ENCODE peak calls at places on chromosome 9, in five cellular contexts. One of them, this sample, is unnamed.

GRCh38 chr9:33116855-33117254 is 40.4 kb upstream of the SMU1 start:
- DNase-seq in PC-3: no peak
- DNase-seq in neural progenitor cell: no peak
- DNase-seq in HCT116: no peak
- DNase-seq in GM23248: peak
- DNase-seq in this sample: no peak

GRCh38 chr9:27701664-27702063 is 128.4 kb upstream of the C9orf72 start:
- DNase-seq in PC-3: peak
- DNase-seq in neural progenitor cell: no peak
- DNase-seq in HCT116: no peak
- DNase-seq in GM23248: no peak
- DNase-seq in this sample: no peak

GRCh38 chr9:136952354-136952855 is 332 bp downstream of the LCN12 start:
- DNase-seq in PC-3: no peak
- DNase-seq in neural progenitor cell: no peak
- DNase-seq in HCT116: no peak
- DNase-seq in GM23248: no peak
- DNase-seq in this sample: no peak

GRCh38 chr9:26604076-26604662 is 288.4 kb downstream of the CAAP1 start:
- DNase-seq in PC-3: no peak
- DNase-seq in neural progenitor cell: peak
- DNase-seq in HCT116: no peak
- DNase-seq in GM23248: no peak
- DNase-seq in this sample: peak

GRCh38 chr9:94909965-94910730 is 183.6 kb downstream of the AOPEP start:
- DNase-seq in PC-3: no peak
- DNase-seq in neural progenitor cell: no peak
- DNase-seq in HCT116: no peak
- DNase-seq in GM23248: no peak
- DNase-seq in this sample: no peak

GRCh38 chr9:100505564-100506159 is 32.7 kb downstream of the TMEFF1 start:
- DNase-seq in PC-3: peak
- DNase-seq in neural progenitor cell: peak
- DNase-seq in HCT116: peak
- DNase-seq in GM23248: peak
- DNase-seq in this sample: peak

GRCh38 chr9:102911185-102911584 is 83.9 kb upstream of the CYLC2 start:
- DNase-seq in PC-3: no peak
- DNase-seq in neural progenitor cell: no peak
- DNase-seq in HCT116: no peak
- DNase-seq in GM23248: no peak
- DNase-seq in this sample: peak

GRCh38 chr9:2290382-2290781 is 275.2 kb downstream of the SMARCA2 start:
- DNase-seq in PC-3: no peak
- DNase-seq in neural progenitor cell: no peak
- DNase-seq in HCT116: no peak
- DNase-seq in GM23248: no peak
- DNase-seq in this sample: no peak

GRCh38 chr9:109771796-109772525 is 8.0 kb upstream of the PALM2AKAP2 start:
- DNase-seq in PC-3: no peak
- DNase-seq in neural progenitor cell: no peak
- DNase-seq in HCT116: no peak
- DNase-seq in GM23248: peak
- DNase-seq in this sample: no peak

GRCh38 chr9:2012347-2012746 is 2.8 kb upstream of the SMARCA2 start:
- DNase-seq in PC-3: no peak
- DNase-seq in neural progenitor cell: no peak
- DNase-seq in HCT116: no peak
- DNase-seq in GM23248: no peak
- DNase-seq in this sample: no peak

GRCh38 chr9:92658611-92659010 is 11.3 kb downstream of the IPPK start:
- DNase-seq in PC-3: no peak
- DNase-seq in neural progenitor cell: no peak
- DNase-seq in HCT116: no peak
- DNase-seq in GM23248: no peak
- DNase-seq in this sample: no peak

GRCh38 chr9:133322701-133323100 is 13.3 kb downstream of the SURF6 start:
- DNase-seq in PC-3: no peak
- DNase-seq in neural progenitor cell: no peak
- DNase-seq in HCT116: no peak
- DNase-seq in GM23248: no peak
- DNase-seq in this sample: no peak

GRCh38 chr9:27572036-27572435 is 1.2 kb downstream of the C9orf72 start:
- DNase-seq in PC-3: no peak
- DNase-seq in neural progenitor cell: no peak
- DNase-seq in HCT116: no peak
- DNase-seq in GM23248: no peak
- DNase-seq in this sample: no peak

GRCh38 chr9:72726951-72727350 is 205.5 kb downstream of the TMC1 start:
- DNase-seq in PC-3: no peak
- DNase-seq in neural progenitor cell: no peak
- DNase-seq in HCT116: no peak
- DNase-seq in GM23248: peak
- DNase-seq in this sample: no peak

GRCh38 chr9:137426018-137426681 is 3.0 kb downstream of the NOXA1 start:
- DNase-seq in PC-3: no peak
- DNase-seq in neural progenitor cell: no peak
- DNase-seq in HCT116: no peak
- DNase-seq in GM23248: no peak
- DNase-seq in this sample: no peak

GRCh38 chr9:81693639-81694378 is 4.5 kb upstream of the TLE1 start:
- DNase-seq in PC-3: no peak
- DNase-seq in neural progenitor cell: no peak
- DNase-seq in HCT116: no peak
- DNase-seq in GM23248: peak
- DNase-seq in this sample: no peak

GRCh38 chr9:96360976-96361375 is 22.5 kb downstream of the SLC35D2 start:
- DNase-seq in PC-3: no peak
- DNase-seq in neural progenitor cell: no peak
- DNase-seq in HCT116: no peak
- DNase-seq in GM23248: no peak
- DNase-seq in this sample: no peak

GRCh38 chr9:33133186-33133585 is 34.0 kb downstream of the B4GALT1 start:
- DNase-seq in PC-3: no peak
- DNase-seq in neural progenitor cell: no peak
- DNase-seq in HCT116: no peak
- DNase-seq in GM23248: no peak
- DNase-seq in this sample: no peak

GRCh38 chr9:69253057-69253456 is 72.0 kb upstream of the ENTREP1 start:
- DNase-seq in PC-3: no peak
- DNase-seq in neural progenitor cell: no peak
- DNase-seq in HCT116: no peak
- DNase-seq in GM23248: peak
- DNase-seq in this sample: no peak

GRCh38 chr9:8234286-8234819 is 434.8 kb upstream of the DMAC1 start:
- DNase-seq in PC-3: no peak
- DNase-seq in neural progenitor cell: peak
- DNase-seq in HCT116: no peak
- DNase-seq in GM23248: no peak
- DNase-seq in this sample: no peak

GRCh38 chr9:133686642-133687575 is 50.7 kb downstream of the DBH start:
- DNase-seq in PC-3: no peak
- DNase-seq in neural progenitor cell: no peak
- DNase-seq in HCT116: no peak
- DNase-seq in GM23248: no peak
- DNase-seq in this sample: no peak

GRCh38 chr9:136225748-136226679 is 19.6 kb downstream of the QSOX2 start:
- DNase-seq in PC-3: peak
- DNase-seq in neural progenitor cell: peak
- DNase-seq in HCT116: peak
- DNase-seq in GM23248: peak
- DNase-seq in this sample: peak

GRCh38 chr9:136170291-136170901 is 34.5 kb downstream of the LHX3 start:
- DNase-seq in PC-3: peak
- DNase-seq in neural progenitor cell: peak
- DNase-seq in HCT116: no peak
- DNase-seq in GM23248: peak
- DNase-seq in this sample: no peak

GRCh38 chr9:103714992-103715391 is 379.1 kb upstream of the SMC2 start:
- DNase-seq in PC-3: no peak
- DNase-seq in neural progenitor cell: peak
- DNase-seq in HCT116: no peak
- DNase-seq in GM23248: no peak
- DNase-seq in this sample: no peak

GRCh38 chr9:16689352-16689938 is 181.0 kb downstream of the BNC2 start:
- DNase-seq in PC-3: peak
- DNase-seq in neural progenitor cell: no peak
- DNase-seq in HCT116: no peak
- DNase-seq in GM23248: no peak
- DNase-seq in this sample: no peak

GRCh38 chr9:99406939-99407338 is 184.9 kb downstream of the SEC61B start:
- DNase-seq in PC-3: no peak
- DNase-seq in neural progenitor cell: no peak
- DNase-seq in HCT116: no peak
- DNase-seq in GM23248: no peak
- DNase-seq in this sample: no peak

GRCh38 chr9:124975131-124975530 is 34.2 kb upstream of the GOLGA1 start:
- DNase-seq in PC-3: no peak
- DNase-seq in neural progenitor cell: no peak
- DNase-seq in HCT116: no peak
- DNase-seq in GM23248: no peak
- DNase-seq in this sample: peak
- TF ChIP-seq EZH2phosphoT487 in PC-3: no peak
- TF ChIP-seq EZH2phosphoT487 in neural progenitor cell: no peak
- TF ChIP-seq EZH2phosphoT487 in HCT116: no peak
- TF ChIP-seq EZH2phosphoT487 in GM23248: no peak
- TF ChIP-seq EZH2phosphoT487 in this sample: no peak

GRCh38 chr9:35095175-35095574 is 1.2 kb downstream of the PIGO start:
- DNase-seq in PC-3: no peak
- DNase-seq in neural progenitor cell: no peak
- DNase-seq in HCT116: no peak
- DNase-seq in GM23248: no peak
- DNase-seq in this sample: no peak
- H3K9ac ChIP-seq in PC-3: no peak
- H3K9ac ChIP-seq in neural progenitor cell: no peak
- H3K9ac ChIP-seq in HCT116: peak
- H3K9ac ChIP-seq in GM23248: no peak
- H3K9ac ChIP-seq in this sample: peak

DNA sequence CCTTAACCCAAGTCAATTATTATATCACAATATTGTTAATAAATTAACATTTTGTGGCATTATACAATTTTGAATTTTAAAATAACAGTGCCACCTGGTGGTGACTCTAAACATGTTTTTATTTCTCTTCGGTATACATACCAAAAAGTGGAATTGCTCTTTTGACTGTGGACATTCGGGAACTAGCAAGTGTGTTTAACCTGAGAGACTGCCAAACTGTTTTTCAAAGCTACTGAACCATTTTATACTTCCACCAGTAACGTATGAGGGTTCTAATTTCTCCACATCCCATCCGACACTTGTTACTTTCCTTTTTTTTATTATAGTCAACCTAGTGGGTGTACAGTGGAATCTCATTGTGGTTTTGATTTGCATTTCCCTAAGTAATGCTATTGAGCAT is 18.3 kb upstream of the HSDL2 start:
- DNase-seq in PC-3: peak
- DNase-seq in neural progenitor cell: peak
- DNase-seq in HCT116: peak
- DNase-seq in GM23248: peak
- DNase-seq in this sample: peak
- TF ChIP-seq EZH2phosphoT487 in PC-3: no peak
- TF ChIP-seq EZH2phosphoT487 in neural progenitor cell: no peak
- TF ChIP-seq EZH2phosphoT487 in HCT116: no peak
- TF ChIP-seq EZH2phosphoT487 in GM23248: no peak
- TF ChIP-seq EZH2phosphoT487 in this sample: no peak

DNA sequence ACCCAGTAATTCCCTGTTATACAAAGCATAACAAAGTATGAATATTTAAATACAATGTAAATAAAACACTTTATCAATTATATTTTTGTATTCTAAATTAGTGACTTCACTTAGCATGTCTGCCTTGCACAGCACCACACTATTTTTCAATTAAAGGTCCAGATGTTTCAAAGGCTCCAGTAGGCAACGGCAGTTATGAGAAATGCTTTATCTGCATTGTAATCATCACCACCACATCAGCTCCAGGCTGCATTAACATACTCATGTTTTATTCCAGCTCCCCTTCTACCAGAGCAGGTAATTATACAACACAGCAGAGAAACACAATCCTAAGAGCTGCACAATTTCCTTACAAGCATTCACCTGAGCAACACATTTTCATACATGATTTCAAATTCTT is 102.8 kb downstream of the MAPKAP1 start:
- DNase-seq in PC-3: no peak
- DNase-seq in neural progenitor cell: no peak
- DNase-seq in HCT116: no peak
- DNase-seq in GM23248: peak
- DNase-seq in this sample: no peak
- H3K9ac ChIP-seq in PC-3: no peak
- H3K9ac ChIP-seq in neural progenitor cell: no peak
- H3K9ac ChIP-seq in HCT116: no peak
- H3K9ac ChIP-seq in GM23248: no peak
- H3K9ac ChIP-seq in this sample: no peak

GRCh38 chr9:113969343-113969742 is 93.2 kb downstream of the ZNF618 start:
- DNase-seq in PC-3: no peak
- DNase-seq in neural progenitor cell: no peak
- DNase-seq in HCT116: no peak
- DNase-seq in GM23248: no peak
- DNase-seq in this sample: no peak
- TF ChIP-seq EZH2phosphoT487 in PC-3: no peak
- TF ChIP-seq EZH2phosphoT487 in neural progenitor cell: no peak
- TF ChIP-seq EZH2phosphoT487 in HCT116: no peak
- TF ChIP-seq EZH2phosphoT487 in GM23248: no peak
- TF ChIP-seq EZH2phosphoT487 in this sample: no peak

DNA sequence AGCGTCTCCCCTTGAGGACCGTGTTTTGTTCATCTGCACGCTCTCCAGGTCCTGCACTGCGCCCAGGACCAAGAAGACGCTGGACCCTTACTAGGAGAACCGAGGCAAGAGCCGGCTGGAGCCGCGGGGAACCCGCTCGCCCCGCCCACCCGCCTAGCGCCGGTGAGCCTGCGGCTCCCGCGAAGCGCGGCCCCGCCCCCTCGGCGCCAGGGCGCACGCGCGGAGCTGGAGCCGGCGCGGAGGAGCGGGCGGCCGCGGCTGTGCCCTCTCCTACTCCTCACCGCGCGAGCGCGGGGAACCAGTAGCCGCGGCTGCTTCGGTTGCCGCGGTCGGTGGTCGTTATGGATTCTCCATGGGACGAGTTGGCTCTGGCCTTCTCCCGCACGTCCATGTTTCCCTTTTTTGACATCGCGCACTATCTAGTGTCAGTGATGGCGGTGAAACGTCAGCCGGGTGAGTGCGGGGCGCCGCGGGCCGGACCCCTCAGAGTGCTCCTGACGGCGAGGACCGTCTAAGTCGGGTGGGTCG is at the start of gene TMEM38B:
- DNase-seq in PC-3: peak
- DNase-seq in neural progenitor cell: peak
- DNase-seq in HCT116: peak
- DNase-seq in GM23248: peak
- DNase-seq in this sample: peak
- H3K9ac ChIP-seq in PC-3: peak
- H3K9ac ChIP-seq in neural progenitor cell: no peak
- H3K9ac ChIP-seq in HCT116: peak
- H3K9ac ChIP-seq in GM23248: peak
- H3K9ac ChIP-seq in this sample: peak

GRCh38 chr9:3337515-3337914 is 188.3 kb downstream of the RFX3 start:
- DNase-seq in PC-3: peak
- DNase-seq in neural progenitor cell: no peak
- DNase-seq in HCT116: peak
- DNase-seq in GM23248: peak
- DNase-seq in this sample: no peak
- TF ChIP-seq EZH2phosphoT487 in PC-3: no peak
- TF ChIP-seq EZH2phosphoT487 in neural progenitor cell: no peak
- TF ChIP-seq EZH2phosphoT487 in HCT116: no peak
- TF ChIP-seq EZH2phosphoT487 in GM23248: no peak
- TF ChIP-seq EZH2phosphoT487 in this sample: no peak

This sample was measured in MM.1S.